ENCODE peak calls at places on chromosomes 2 and 18, in nine cellular contexts. P, N, W, F, D, S, V, Q and X are unnamed samples. For H3K27me3 and H3K4me1, the result is how much of the 10 kb centered on the place peaks cover.

GRCh38 chr18:71431171-71431570 is 1113.0 kb downstream of the CBLN2 start:
- DNase-seq in Q (no peak), W (no peak), N (no peak), P (no peak), V (no peak), S (no peak), D (no peak), F (no peak), X (no peak)

GRCh38 chr2:27053776-27054175 is 2.3 kb downstream of the AGBL5 start:
- DNase-seq in W (no peak), D (no peak), S (no peak), Q (no peak), F (no peak), V (no peak), P (no peak), N (no peak), X (no peak)

GRCh38 chr2:193695367-193695766 is 1500.6 kb upstream of the TMEFF2 start:
- DNase-seq in Q (no peak), W (no peak), V (peak), N (peak), F (peak), D (no peak), P (no peak), S (peak), X (peak)

GRCh38 chr18:12359515-12359927 is 17.5 kb downstream of the AFG3L2 start:
- DNase-seq in D (no peak), P (no peak), Q (no peak), F (no peak), N (no peak), W (no peak), V (no peak), S (no peak), X (no peak)

GRCh38 chr2:71948781-71949536 is 198.7 kb downstream of the CYP26B1 start:
- DNase-seq in W (no peak), N (no peak), Q (no peak), S (no peak), F (no peak), P (no peak), D (no peak), V (peak), X (no peak)

GRCh38 chr2:199738723-199739412 is 112.1 kb downstream of the FTCDNL1 start:
- DNase-seq in W (no peak), F (no peak), S (no peak), Q (no peak), V (peak), D (no peak), N (no peak), P (no peak), X (no peak)

GRCh38 chr2:1986166-1986565 is 241.9 kb upstream of the PXDN start:
- DNase-seq in S (no peak), F (no peak), P (no peak), Q (no peak), D (no peak), W (no peak), V (no peak), N (no peak), X (no peak)

GRCh38 chr2:71419145-71419544 is 34.2 kb upstream of the DYSF start:
- DNase-seq in F (no peak), P (no peak), V (no peak), S (no peak), Q (no peak), W (no peak), D (no peak), N (no peak), X (no peak)

GRCh38 chr2:237235383-237236095 is 149.8 kb downstream of the COPS8 start:
- DNase-seq in V (peak), N (no peak), W (no peak), D (peak), F (no peak), P (no peak), Q (peak), S (no peak), X (no peak)

GRCh38 chr18:74898965-74899364 is 301.3 kb downstream of the ZNF407 start:
- DNase-seq in F (no peak), S (no peak), P (no peak), N (no peak), W (no peak), V (no peak), D (no peak), Q (no peak), X (no peak)

GRCh38 chr2:62768615-62769014 is 63.1 kb downstream of the EHBP1 start:
- DNase-seq in S (no peak), D (no peak), W (no peak), Q (no peak), V (peak), N (no peak), P (no peak), F (no peak), X (no peak)

GRCh38 chr2:227888289-227888688 is 16.9 kb downstream of the DAW1 start:
- DNase-seq in W (no peak), S (peak), P (no peak), F (peak), N (no peak), Q (no peak), V (no peak), D (no peak), X (no peak)

GRCh38 chr2:100321881-100322820 is at the start of gene LONRF2:
- DNase-seq in W (no peak), S (no peak), F (peak), N (no peak), P (no peak), D (peak), Q (no peak), V (peak), X (peak)

GRCh38 chr2:191691016-191691725 is 13.2 kb downstream of the NABP1 start:
- DNase-seq in S (peak), Q (peak), W (no peak), V (peak), D (peak), P (peak), F (peak), N (peak), X (peak)

GRCh38 chr18:51279367-51279984 is 82.0 kb upstream of the MEX3C start:
- DNase-seq in Q (no peak), V (no peak), N (no peak), F (no peak), D (no peak), P (peak), W (no peak), S (no peak), X (no peak)

GRCh38 chr2:109125595-109126500 is 3.2 kb upstream of the SH3RF3 start:
- DNase-seq in P (no peak), N (no peak), F (no peak), V (peak), Q (no peak), W (no peak), D (no peak), S (peak), X (no peak)

GRCh38 chr2:126329152-126329551 is 326.8 kb upstream of the GYPC start:
- DNase-seq in Q (no peak), F (no peak), W (no peak), S (no peak), V (no peak), N (no peak), P (no peak), D (no peak), X (no peak)

GRCh38 chr18:12911025-12911927 is 27.2 kb upstream of the PTPN2 start:
- DNase-seq in W (peak), V (no peak), P (no peak), D (no peak), F (no peak), S (no peak), N (no peak), Q (no peak), X (no peak)

GRCh38 chr18:33924576-33924975 is 300.1 kb downstream of the NOL4 start:
- DNase-seq in F (no peak), D (no peak), P (no peak), W (no peak), V (no peak), Q (no peak), S (no peak), N (no peak), X (no peak)

GRCh38 chr2:99335911-99336779 is at the start of gene TXNDC9:
- DNase-seq in F (peak), P (peak), D (peak), Q (peak), N (peak), V (peak), W (peak), S (peak), X (peak)

GRCh38 chr2:164843346-164843841 is 1.8 kb upstream of the COBLL1 start:
- DNase-seq in S (no peak), N (no peak), V (peak), W (no peak), P (no peak), Q (no peak), D (no peak), F (no peak), X (no peak)

GRCh38 chr2:226873826-226874225 is 38.0 kb downstream of the RHBDD1 start:
- DNase-seq in F (no peak), Q (no peak), V (no peak), W (no peak), S (no peak), P (no peak), D (no peak), N (no peak), X (no peak)

GRCh38 chr2:62293490-62294212 is 97.7 kb downstream of the B3GNT2 start:
- DNase-seq in F (peak), P (peak), V (no peak), W (no peak), N (peak), Q (peak), S (no peak), D (peak), X (peak)

GRCh38 chr2:209936106-209936663 is 66.3 kb upstream of the RPE start:
- DNase-seq in F (no peak), N (no peak), W (no peak), D (peak), V (no peak), Q (no peak), P (no peak), S (no peak), X (no peak)

GRCh38 chr18:33567705-33568104 is 10.3 kb upstream of the ASXL3 start:
- DNase-seq in V (no peak), F (no peak), D (no peak), W (no peak), S (no peak), P (no peak), Q (no peak), N (no peak), X (no peak)

GRCh38 chr2:222747526-222748160 is 76.2 kb downstream of the MOGAT1 start:
- DNase-seq in S (no peak), D (no peak), W (no peak), Q (no peak), P (no peak), F (peak), V (no peak), N (no peak), X (no peak)

GRCh38 chr18:4352746-4353522 is 102.2 kb downstream of the DLGAP1 start:
- DNase-seq in S (no peak), V (no peak), W (no peak), F (peak), N (no peak), P (no peak), Q (no peak), D (no peak), X (no peak)

GRCh38 chr2:189091253-189091652 is 88.3 kb downstream of the COL5A2 start:
- DNase-seq in V (no peak), F (no peak), W (no peak), D (no peak), N (no peak), S (no peak), P (no peak), Q (no peak), X (no peak)

GRCh38 chr2:239887604-239888003 is 137.5 kb downstream of the NDUFA10 start:
- DNase-seq in V (no peak), N (no peak), P (no peak), D (no peak), F (no peak), W (no peak), S (no peak), Q (no peak), X (no peak)

GRCh38 chr2:36357506-36358316 is 2.1 kb downstream of the CRIM1 start:
- DNase-seq in V (peak), Q (peak), P (no peak), W (no peak), N (peak), S (peak), F (peak), D (no peak), X (no peak)

GRCh38 chr2:148914463-148914862 is 39.4 kb downstream of the KIF5C start:
- DNase-seq in P (no peak), F (no peak), N (no peak), Q (no peak), V (no peak), D (no peak), W (no peak), S (no peak), X (peak)

GRCh38 chr2:231605607-231606091 is 13.0 kb downstream of the TEX44 start:
- DNase-seq in W (no peak), V (no peak), Q (no peak), N (no peak), S (no peak), P (no peak), F (no peak), D (peak), X (peak)

GRCh38 chr2:119174216-119174992 is 15.9 kb upstream of the C1QL2 start:
- DNase-seq in N (peak), V (peak), Q (no peak), S (peak), P (peak), F (peak), D (peak), W (no peak), X (peak)

GRCh38 chr2:121790276-121790956 is 35.0 kb downstream of the TSN start:
- DNase-seq in W (no peak), N (peak), D (no peak), F (no peak), V (peak), Q (no peak), P (peak), S (peak), X (no peak)

GRCh38 chr2:56191617-56192016 is 7.8 kb downstream of the CCDC85A start:
- DNase-seq in D (no peak), S (peak), N (no peak), W (no peak), P (peak), F (peak), V (peak), Q (no peak), X (no peak)

GRCh38 chr2:159124931-159125467 is 156.6 kb downstream of the TANC1 start:
- DNase-seq in F (no peak), Q (no peak), S (no peak), P (no peak), V (no peak), N (no peak), W (no peak), D (no peak), X (no peak)

GRCh38 chr2:217756375-217757107 is 246.3 kb downstream of the TNS1 start:
- DNase-seq in Q (peak), V (peak), P (no peak), W (peak), D (peak), N (peak), S (peak), F (peak), X (peak)

GRCh38 chr2:168136392-168136977 is 110.9 kb downstream of the STK39 start:
- DNase-seq in Q (no peak), P (no peak), N (no peak), V (peak), S (peak), W (no peak), D (no peak), F (peak), X (no peak)

GRCh38 chr18:50982802-50983179 is 15.0 kb downstream of the ELAC1 start:
- DNase-seq in D (no peak), F (no peak), S (no peak), W (no peak), N (no peak), V (peak), Q (no peak), P (no peak), X (no peak)

GRCh38 chr2:215609089-215610032 is 173.5 kb upstream of the FN1 start:
- DNase-seq in N (no peak), S (no peak), F (no peak), W (no peak), D (no peak), P (no peak), Q (no peak), V (peak), X (no peak)

DNA sequence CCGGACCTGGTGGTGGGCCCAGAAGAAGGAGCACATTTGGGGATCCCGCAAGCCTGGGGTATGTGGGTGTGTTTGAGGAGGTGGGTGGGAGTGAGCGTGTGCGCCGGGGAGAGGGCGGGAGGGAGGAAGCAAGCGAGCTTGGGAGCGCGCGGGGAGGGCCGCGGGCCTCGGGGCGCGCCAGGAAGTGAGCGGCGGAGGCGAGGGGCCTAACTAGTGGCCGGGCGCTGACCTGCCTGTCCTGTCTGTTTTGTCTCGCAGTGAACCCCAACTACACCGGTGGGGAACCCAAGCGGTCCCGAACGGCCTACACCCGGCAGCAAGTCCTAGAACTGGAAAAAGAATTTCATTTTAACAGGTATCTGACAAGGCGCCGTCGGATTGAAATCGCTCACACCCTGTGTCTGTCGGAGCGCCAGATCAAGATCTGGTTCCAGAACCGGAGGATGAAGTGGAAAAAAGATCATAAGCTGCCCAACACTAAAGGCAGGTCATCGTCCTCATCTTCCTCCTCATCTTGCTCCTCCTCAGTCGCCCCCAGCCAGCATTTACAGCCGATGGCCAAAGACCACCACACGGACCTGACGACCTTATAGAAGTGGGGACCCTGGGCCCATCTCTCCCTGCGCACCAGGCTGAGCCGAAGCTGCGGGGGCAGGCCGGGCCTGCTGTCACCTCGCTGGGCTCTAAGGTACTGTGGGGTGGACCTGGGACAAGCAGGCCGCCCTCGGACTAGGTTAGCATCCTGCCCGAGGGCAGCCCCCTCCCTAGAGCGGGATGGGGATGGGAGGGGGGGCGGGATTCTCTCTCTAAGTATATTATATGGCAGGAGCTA is 1.2 kb downstream of the HOXD4 start:
- DNase-seq in W (no peak), N (no peak), D (no peak), V (no peak), Q (no peak), F (no peak), P (no peak), S (no peak), X (no peak)
- H3K27me3 ChIP-seq in W (half or more), N (under half), D (under half), V (under half), Q (under half), F (half or more), P (under half), S (under half), X (under half)

GRCh38 chr18:24262097-24262496 is 123.2 kb downstream of the CABYR start:
- DNase-seq in N (no peak), Q (no peak), V (peak), F (no peak), W (no peak), D (no peak), P (no peak), S (no peak), X (no peak)
- H3K4me1 ChIP-seq in N (under half), Q (under half), V (under half), F (under half), W (under half), D (under half), P (under half), S (under half), X (under half)

DNA sequence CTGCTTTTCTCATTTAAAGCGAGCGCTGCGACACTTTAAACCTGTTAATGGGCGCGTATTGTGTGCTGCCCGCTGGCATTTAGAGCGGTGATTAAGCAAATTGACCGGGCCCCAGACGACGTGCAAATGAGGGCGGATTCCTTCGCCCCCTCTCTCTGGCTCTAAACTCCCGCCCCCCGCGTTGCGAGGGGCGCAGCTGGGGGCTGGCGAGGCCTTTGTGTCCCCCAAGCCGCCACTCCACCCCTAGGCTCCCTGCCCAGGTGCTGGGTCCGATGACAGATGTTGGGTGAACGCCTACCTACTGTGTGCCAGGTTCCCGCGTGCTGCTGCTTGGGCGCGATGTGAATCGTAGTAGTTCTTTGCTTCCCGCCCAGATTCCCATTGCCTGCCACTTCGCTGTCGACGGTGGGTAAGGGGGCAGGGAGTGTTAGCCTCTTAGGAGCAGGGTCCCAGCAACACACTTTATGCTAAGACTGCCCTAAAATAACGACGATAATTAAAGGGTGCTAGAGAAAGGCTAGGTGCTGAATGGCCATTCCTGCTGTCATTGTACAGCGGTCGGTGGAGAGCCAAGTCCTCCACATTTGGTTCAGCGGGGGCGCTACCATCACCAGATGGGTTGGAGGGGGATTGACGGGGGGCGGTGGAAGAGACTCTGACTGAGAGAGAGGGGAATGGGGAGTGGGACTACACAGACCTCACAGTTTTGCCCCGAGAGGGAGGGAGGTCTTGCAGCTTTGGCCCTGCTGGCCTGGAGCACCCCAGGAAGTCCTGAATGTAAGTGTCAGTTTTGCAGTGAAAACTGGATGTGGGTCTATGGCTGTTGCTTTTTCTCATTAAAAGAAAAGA is 2.1 kb downstream of the TCF7L1 start:
- DNase-seq in S (no peak), D (no peak), Q (no peak), P (no peak), W (no peak), N (no peak), F (peak), V (no peak), X (no peak)
- H3K27me3 ChIP-seq in S (under half), D (under half), Q (under half), P (under half), W (under half), N (under half), F (under half), V (under half), X (under half)

GRCh38 chr2:219228026-219228744 is 1.3 kb downstream of the ATG9A start:
- DNase-seq in Q (no peak), P (no peak), F (no peak), W (no peak), N (no peak), D (no peak), S (no peak), V (peak), X (no peak)
- H3K4me1 ChIP-seq in Q (under half), P (under half), F (under half), W (under half), N (under half), D (under half), S (under half), V (under half), X (under half)